ENCODE peak calls at places on chromosomes 11 and 22, in seven cellular contexts. Y is Peyer's patch, Q is ovary, M is HCT116, B is erythroblast, X is upper lobe of left lung, T is body of pancreas. C is an unnamed sample.

GRCh38 chr11:96090711-96091110 is 166.8 kb upstream of the MTMR2 start:
- DNase-seq in X (no peak), M (no peak), Q (no peak), Y (no peak), B (no peak), T (no peak), C (no peak)

GRCh38 chr11:112172362-112172994 is 2.8 kb upstream of the BCO2 start:
- DNase-seq in Y (no peak), Q (no peak), X (no peak), M (no peak), B (no peak), T (no peak), C (no peak)

GRCh38 chr11:72812968-72813739 is 1.1 kb upstream of the ATG16L2 start:
- DNase-seq in M (peak), Y (peak), B (peak), Q (peak), X (peak), T (peak), C (peak)

GRCh38 chr11:3969613-3970012 is 114.1 kb downstream of the STIM1 start:
- DNase-seq in M (no peak), B (no peak), T (no peak), X (no peak), Q (no peak), Y (no peak), C (no peak)

GRCh38 chr11:78200553-78200952 is 11.8 kb downstream of the USP35 start:
- DNase-seq in B (no peak), M (no peak), Y (no peak), T (no peak), Q (no peak), X (no peak), C (no peak)

GRCh38 chr11:79291948-79292347 is 148.9 kb downstream of the TENM4 start:
- DNase-seq in B (no peak), Q (no peak), M (no peak), Y (no peak), T (no peak), X (no peak), C (no peak)

GRCh38 chr11:131816046-131816445 is 445.6 kb downstream of the NTM start:
- DNase-seq in Y (no peak), B (no peak), Q (no peak), T (no peak), X (no peak), M (no peak), C (no peak)

GRCh38 chr11:131925829-131926228 is 555.4 kb downstream of the NTM start:
- DNase-seq in B (no peak), Q (no peak), T (no peak), M (no peak), Y (no peak), X (no peak), C (no peak)

GRCh38 chr11:60942970-60943565 is 8.9 kb downstream of the SLC15A3 start:
- DNase-seq in Q (no peak), T (peak), Y (no peak), B (no peak), X (peak), M (no peak), C (no peak)

GRCh38 chr11:72759468-72759867 is 7.3 kb upstream of the ARAP1 start:
- DNase-seq in T (no peak), Y (no peak), M (no peak), B (no peak), X (no peak), Q (no peak), C (no peak)

GRCh38 chr11:128814856-128815705 is 52.0 kb downstream of the KCNJ1 start:
- DNase-seq in Q (peak), Y (no peak), M (no peak), T (peak), X (peak), B (no peak), C (peak)

GRCh38 chr11:76443254-76443935 is 1.4 kb upstream of the EMSY start:
- DNase-seq in M (no peak), Q (no peak), X (no peak), T (no peak), Y (no peak), B (peak), C (no peak)

GRCh38 chr22:22877523-22878210 is 9.9 kb upstream of the IGLL5 start:
- DNase-seq in M (peak), Q (peak), T (peak), X (no peak), B (peak), Y (peak), C (peak)

GRCh38 chr11:7592706-7593105 is 78.9 kb downstream of the PPFIBP2 start:
- DNase-seq in Q (no peak), T (peak), B (no peak), Y (no peak), X (peak), M (no peak), C (peak)

GRCh38 chr11:1157645-1158591 is at the start of gene MUC5AC:
- DNase-seq in M (no peak), Q (no peak), X (peak), B (no peak), Y (peak), T (no peak), C (no peak)

GRCh38 chr11:70247710-70248072 is 22.8 kb upstream of the PPFIA1 start:
- DNase-seq in X (no peak), T (peak), B (no peak), Q (no peak), M (no peak), Y (no peak), C (peak)

GRCh38 chr11:119716475-119717057 is 12.4 kb downstream of the NECTIN1 start:
- DNase-seq in M (no peak), X (no peak), Y (no peak), B (no peak), Q (no peak), T (no peak), C (no peak)

GRCh38 chr11:77126861-77127673 is 979 bp upstream of the MYO7A start:
- DNase-seq in B (peak), T (peak), Y (peak), Q (peak), M (no peak), X (no peak), C (peak)

GRCh38 chr11:74018331-74019005 is 9.6 kb upstream of the UCP3 start:
- DNase-seq in T (peak), M (no peak), Q (peak), Y (peak), B (peak), X (peak), C (peak)

GRCh38 chr22:36397081-36397766 is 9.5 kb upstream of the MYH9 start:
- DNase-seq in X (peak), M (no peak), T (no peak), B (no peak), Q (no peak), Y (no peak), C (no peak)

GRCh38 chr22:48741540-48741939 is 1086.1 kb downstream of the BRD1 start:
- DNase-seq in T (no peak), X (peak), M (no peak), Y (no peak), Q (no peak), B (no peak), C (peak)

GRCh38 chr11:87463486-87464102 is 425.9 kb downstream of the TMEM135 start:
- DNase-seq in T (no peak), Y (no peak), M (peak), B (no peak), Q (no peak), X (no peak), C (no peak)

GRCh38 chr11:123700774-123701173 is 40.7 kb downstream of the ZNF202 start:
- DNase-seq in T (no peak), X (no peak), Y (no peak), M (no peak), B (no peak), Q (no peak), C (no peak)

GRCh38 chr22:46737105-46737975 is 712 bp downstream of the CERK start:
- DNase-seq in M (no peak), B (peak), X (peak), T (peak), Q (peak), Y (peak), C (no peak)

GRCh38 chr11:127815316-127815715 is 772.0 kb downstream of the ETS1 start:
- DNase-seq in T (no peak), B (no peak), Q (no peak), X (no peak), Y (no peak), M (no peak), C (no peak)

GRCh38 chr11:1138053-1138452 is 19.7 kb upstream of the MUC5AC start:
- DNase-seq in Y (no peak), X (no peak), T (no peak), B (no peak), Q (no peak), M (no peak), C (no peak)

GRCh38 chr11:10205928-10206327 is 88.1 kb downstream of the SBF2 start:
- DNase-seq in Y (no peak), T (no peak), B (no peak), M (no peak), Q (no peak), X (no peak), C (no peak)

GRCh38 chr11:63613517-63614135 is 607 bp downstream of the PLAAT3 start:
- DNase-seq in B (no peak), X (peak), Y (peak), T (peak), Q (peak), M (no peak), C (peak)

GRCh38 chr11:75238595-75239245 is 1.9 kb upstream of the TPBGL start:
- DNase-seq in Y (no peak), X (peak), B (no peak), M (no peak), Q (no peak), T (no peak), C (peak)

GRCh38 chr11:82898242-82898641 is 2.0 kb downstream of the PRCP start:
- DNase-seq in M (no peak), B (no peak), T (no peak), Y (no peak), X (no peak), Q (no peak), C (no peak)

GRCh38 chr11:133040289-133040893 is 491.9 kb downstream of the OPCML start:
- DNase-seq in X (no peak), Q (no peak), M (no peak), Y (no peak), T (no peak), B (no peak), C (no peak)

GRCh38 chr11:75107187-75107586 is 10.5 kb upstream of the OR2AT4 start:
- DNase-seq in X (no peak), B (no peak), Q (no peak), Y (no peak), M (no peak), T (no peak), C (no peak)

GRCh38 chr11:84407091-84407490 is 1120.9 kb upstream of the CCDC90B start:
- DNase-seq in X (no peak), Y (no peak), M (no peak), Q (no peak), T (no peak), B (no peak), C (no peak)

GRCh38 chr11:68890490-68891231 is 13.0 kb downstream of the MRPL21 start:
- DNase-seq in X (peak), B (no peak), M (no peak), Y (no peak), Q (peak), T (peak), C (peak)
- TF ChIP-seq POLR2A in X (no peak), B (no peak), M (no peak), Y (no peak), Q (no peak), T (no peak), C (no peak)

GRCh38 chr22:20024225-20025087 is 3.5 kb downstream of the TANGO2 start:
- DNase-seq in M (no peak), B (peak), Q (no peak), Y (no peak), T (no peak), X (no peak), C (peak)
- TF ChIP-seq POLR2A in M (no peak), B (peak), Q (no peak), Y (no peak), T (no peak), X (no peak), C (no peak)

GRCh38 chr22:42866100-42866499 is 9.0 kb upstream of the ARFGAP3 start:
- DNase-seq in M (no peak), Y (no peak), T (no peak), X (no peak), Q (no peak), B (no peak), C (no peak)

GRCh38 chr22:42862045-42862734 is 5.1 kb upstream of the ARFGAP3 start:
- DNase-seq in X (no peak), M (no peak), Q (no peak), Y (no peak), T (no peak), B (no peak), C (no peak)

GRCh38 chr22:42868751-42869251 is 11.7 kb upstream of the ARFGAP3 start:
- DNase-seq in Y (no peak), T (peak), M (no peak), X (peak), Q (no peak), B (no peak), C (peak)

GRCh38 chr22:42865536-42865935 is 8.5 kb upstream of the ARFGAP3 start:
- DNase-seq in M (no peak), Q (no peak), X (no peak), T (no peak), B (no peak), Y (no peak), C (no peak)

DNA sequence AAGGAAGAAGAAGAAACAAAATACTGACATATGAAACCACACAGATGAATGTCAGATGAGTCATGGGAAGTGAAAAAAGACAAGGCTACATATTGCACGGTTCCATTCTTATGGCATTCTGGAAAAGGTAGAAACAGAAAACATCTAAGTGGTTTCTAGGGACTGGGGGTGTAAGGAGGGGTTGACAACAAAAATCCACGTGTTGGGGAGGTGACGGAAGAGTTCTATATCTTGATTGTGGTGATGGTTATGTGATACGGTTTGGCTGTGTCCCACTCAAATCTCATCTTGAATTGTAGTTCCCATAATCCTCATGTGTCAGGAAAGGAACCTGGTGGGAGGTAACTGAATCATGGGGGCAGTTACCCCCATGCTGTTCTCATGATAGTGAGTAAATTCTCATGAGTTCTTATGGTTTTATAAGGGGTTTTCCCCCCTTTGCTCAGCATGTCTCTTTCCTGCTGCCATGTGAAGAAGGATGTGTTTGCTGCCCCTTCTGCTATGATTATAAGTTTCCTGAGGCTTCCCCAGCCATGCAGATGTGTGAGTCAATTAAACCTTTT is 6.4 kb upstream of the ARFGAP3 start:
- DNase-seq in M (peak), T (no peak), Y (no peak), X (no peak), B (no peak), Q (no peak), C (no peak)
- TF ChIP-seq POLR2A in M (no peak), T (no peak), Y (no peak), X (no peak), B (no peak), Q (no peak), C (no peak)

DNA sequence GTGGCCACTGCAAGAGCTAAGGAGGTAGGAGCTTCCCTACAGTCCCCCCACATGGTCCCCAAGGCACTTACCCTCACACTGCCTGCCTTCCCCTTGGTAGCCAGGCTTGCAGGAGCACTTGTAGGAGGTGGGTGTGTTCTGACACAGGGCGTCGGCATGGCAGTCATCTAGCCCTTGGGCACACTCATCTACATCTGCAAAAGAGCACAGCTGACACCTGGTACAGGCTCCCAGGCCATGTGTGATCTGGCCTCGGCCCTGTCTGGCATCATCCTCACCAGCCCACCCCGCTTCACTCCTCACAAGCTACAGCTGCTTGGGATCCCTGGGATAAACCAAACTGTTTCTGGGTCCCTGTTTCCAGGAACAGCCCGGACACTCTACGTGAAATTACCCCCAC is 1.8 kb downstream of the SCUBE2 start:
- DNase-seq in X (no peak), T (no peak), B (no peak), Y (no peak), Q (no peak), M (no peak), C (no peak)
- TF ChIP-seq POLR2A in X (no peak), T (no peak), B (no peak), Y (no peak), Q (no peak), M (no peak), C (no peak)

DNA sequence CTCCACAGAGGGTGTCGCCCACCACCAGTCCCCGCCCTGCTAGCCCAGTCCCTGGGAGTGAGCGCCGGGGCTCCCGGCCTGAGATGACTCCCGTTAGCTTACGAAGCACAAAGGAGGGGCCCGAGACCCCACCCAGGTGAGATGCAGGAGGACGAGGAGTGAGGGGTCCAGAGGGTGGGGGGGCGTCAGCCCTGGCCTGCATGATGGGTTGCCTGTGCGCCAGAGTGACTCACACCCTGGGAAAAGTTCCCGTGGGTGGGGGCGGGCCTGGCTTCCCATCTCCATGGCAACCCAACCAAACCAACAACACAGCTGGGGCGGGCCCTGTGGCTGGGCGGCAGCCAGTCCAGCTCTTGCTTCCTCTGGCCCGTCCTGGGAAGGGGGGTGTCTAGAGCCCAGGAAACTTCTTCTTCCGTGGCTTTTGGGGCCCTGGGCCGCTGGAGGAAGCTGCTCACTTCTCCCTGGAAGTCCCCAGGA is 4.5 kb downstream of the GAS2L1 start:
- DNase-seq in T (peak), Y (peak), B (peak), X (peak), Q (peak), M (peak), C (peak)
- TF ChIP-seq POLR2A in T (no peak), Y (no peak), B (no peak), X (no peak), Q (no peak), M (no peak), C (no peak)

DNA sequence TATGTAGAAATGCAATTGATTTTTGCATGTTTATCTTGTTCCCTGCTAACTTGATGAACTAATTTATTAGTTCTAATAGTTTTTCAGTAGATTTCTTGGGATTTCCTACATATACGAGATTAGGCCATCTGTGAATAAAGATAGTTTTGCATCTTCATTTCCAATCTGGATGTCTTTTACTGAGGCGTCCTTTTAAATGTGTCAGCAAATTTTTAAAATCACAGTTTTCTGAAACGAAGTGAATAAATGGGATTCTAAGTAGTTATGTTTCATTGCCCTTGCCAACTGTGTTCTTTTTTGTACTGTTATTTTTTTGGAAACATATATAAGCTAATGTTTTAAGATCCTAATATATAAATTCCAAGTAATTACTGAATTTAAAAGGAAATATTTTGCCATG is 50.0 kb downstream of the CYP2R1 start:
- DNase-seq in Y (no peak), B (no peak), M (no peak), Q (no peak), T (no peak), X (no peak), C (no peak)
- TF ChIP-seq POLR2A in Y (no peak), B (no peak), M (no peak), Q (no peak), T (no peak), X (no peak), C (no peak)